ENCODE peak calls at places on chromosomes 4 and X, in eight cellular contexts. E, C, H, T, Y, Z, X and R are unnamed samples.

GRCh38 chr4:169416997-169417396 is 146.2 kb upstream of the SH3RF1 start:
- DNase-seq in C (no peak), T (no peak), H (no peak), Z (no peak), E (no peak), Y (no peak), X (peak; percentile 87), R (no peak)

GRCh38 chr4:152810715-152811287 is 31.0 kb downstream of the ARFIP1 start:
- DNase-seq in T (no peak), H (no peak), Z (no peak), Y (no peak), C (no peak), E (no peak), X (no peak), R (no peak)

GRCh38 chr4:80492761-80493160 is 157.2 kb downstream of the CFAP299 start:
- DNase-seq in Z (peak; percentile 5), E (no peak), H (no peak), X (no peak), T (peak; percentile 44), Y (no peak), C (peak; percentile 36), R (no peak)

GRCh38 chr4:155173371-155173770 is 35.1 kb upstream of the NPY2R start:
- DNase-seq in H (no peak), Y (no peak), C (no peak), Z (no peak), X (no peak), E (no peak), T (no peak), R (no peak)

GRCh38 chr4:74474345-74475099 is 29.6 kb downstream of the AREG start:
- DNase-seq in E (no peak), Z (peak; percentile 60), T (no peak), C (no peak), Y (no peak), X (no peak), H (peak; percentile 4), R (no peak)

GRCh38 chrX:116281106-116281505 is 110.6 kb downstream of the AGTR2 start:
- DNase-seq in E (no peak), H (no peak), Z (no peak), X (no peak), Y (no peak), T (no peak), C (no peak), R (no peak)

GRCh38 chrX:54807524-54808108 is at the start of gene MAGED2:
- DNase-seq in H (no peak), C (peak; percentile 42), Y (no peak), X (peak; percentile 39), T (peak; percentile 33), Z (peak; percentile 13), E (peak; percentile 71), R (no peak)

GRCh38 chr4:153114771-153115321 is 89.4 kb upstream of the TRIM2 start:
- DNase-seq in E (peak; percentile 74), Y (peak; percentile 46), C (peak; percentile 48), Z (no peak), H (no peak), X (no peak), T (peak; percentile 83), R (no peak)

GRCh38 chr4:6634746-6635145 is 5.7 kb upstream of the MRFAP1 start:
- DNase-seq in X (no peak), H (no peak), Y (no peak), T (no peak), Z (no peak), E (no peak), C (no peak), R (no peak)

GRCh38 chrX:9064694-9065093 is 30.8 kb upstream of the FAM9B start:
- DNase-seq in Y (no peak), E (no peak), T (peak; percentile 20), C (no peak), X (no peak), Z (no peak), H (no peak), R (no peak)

GRCh38 chr4:101221294-101221693 is 126.0 kb downstream of the PPP3CA start:
- DNase-seq in Z (no peak), T (no peak), H (no peak), E (no peak), X (no peak), C (no peak), Y (no peak), R (no peak)

GRCh38 chr4:125085-125820 is 952 bp downstream of the ZNF718 start:
- DNase-seq in Y (no peak), H (peak; percentile 13), C (peak; percentile 24), Z (peak; percentile 56), T (peak; percentile 53), X (no peak), E (peak; percentile 65), R (no peak)

GRCh38 chr4:14022428-14022827 is 394.9 kb upstream of the BOD1L1 start:
- DNase-seq in Z (no peak), C (no peak), T (no peak), H (peak; percentile 3), Y (peak; percentile 10), X (no peak), E (no peak), R (no peak)

GRCh38 chr4:168832746-168833575 is 177.1 kb downstream of the CBR4 start:
- DNase-seq in C (no peak), Y (no peak), X (no peak), Z (no peak), T (no peak), E (peak; percentile 73), H (peak; percentile 35), R (no peak)